ENCODE peak calls at places on chromosomes 11 and 22, in six cellular contexts. H is BE2C, E is Peyer's patch, O is A549, B is body of pancreas, N is heart right ventricle. F is an unnamed sample.

GRCh38 chr11:130389315-130389935 is 39.0 kb downstream of the ADAMTS8 start:
- DNase-seq in H (no peak), E (peak; percentile 76), O (no peak), B (no peak), N (peak; percentile 49), F (no peak)

GRCh38 chr11:96187779-96188624 is 155.0 kb downstream of the MAML2 start:
- DNase-seq in H (no peak), E (no peak), O (no peak), B (no peak), N (peak; percentile 26), F (peak; percentile 91)

GRCh38 chr11:70496591-70497535 is 98.5 kb downstream of the CTTN start:
- DNase-seq in H (peak; percentile 2), E (peak; percentile 12), O (no peak), B (no peak), N (no peak), F (no peak)

GRCh38 chr11:44952082-44952481 is 1.4 kb upstream of the TP53I11 start:
- DNase-seq in H (no peak), E (peak; percentile 69), O (no peak), B (no peak), N (no peak), F (no peak)

GRCh38 chr11:37657645-37658044 is 1059.6 kb upstream of the RAG2 start:
- DNase-seq in H (no peak), E (no peak), O (no peak), B (no peak), N (no peak), F (peak; percentile 2)

GRCh38 chr11:57651408-57651807 is 1.7 kb upstream of the YPEL4 start:
- DNase-seq in H (no peak), E (no peak), O (no peak), B (no peak), N (no peak), F (no peak)

GRCh38 chr11:68542617-68543016 is 82.1 kb downstream of the PPP6R3 start:
- DNase-seq in H (no peak), E (no peak), O (no peak), B (no peak), N (no peak), F (peak; percentile 96)

GRCh38 chr11:4125141-4125540 is 30.5 kb downstream of the RRM1 start:
- DNase-seq in H (no peak), E (no peak), O (no peak), B (no peak), N (no peak), F (peak; percentile 5)

GRCh38 chr11:34909435-34909834 is 6.7 kb downstream of the APIP start:
- DNase-seq in H (no peak), E (no peak), O (no peak), B (no peak), N (no peak), F (no peak)

GRCh38 chr11:33742249-33742851 is 6.1 kb upstream of the CD59 start:
- DNase-seq in H (no peak), E (no peak), O (no peak), B (no peak), N (no peak), F (peak; percentile 55)

GRCh38 chr11:88886796-88887195 is 179.0 kb downstream of the GRM5 start:
- DNase-seq in H (peak; percentile 44), E (no peak), O (peak; percentile 6), B (no peak), N (no peak), F (peak; percentile 68)

GRCh38 chr11:98036810-98037209 is 983.9 kb upstream of the CNTN5 start:
- DNase-seq in H (no peak), E (no peak), O (no peak), B (no peak), N (no peak), F (no peak)

GRCh38 chr11:104151404-104152204 is 12.3 kb downstream of the PDGFD start:
- DNase-seq in H (no peak), E (no peak), O (no peak), B (no peak), N (no peak), F (peak; percentile 39)

GRCh38 chr11:80816966-80817365 is 1376.1 kb upstream of the TENM4 start:
- DNase-seq in H (no peak), E (no peak), O (no peak), B (no peak), N (no peak), F (no peak)

GRCh38 chr11:121418625-121419114 is 33.4 kb upstream of the SORL1 start:
- DNase-seq in H (no peak), E (no peak), O (no peak), B (peak; percentile 67), N (peak; percentile 52), F (no peak)

GRCh38 chr11:116420770-116421528 is 351.8 kb downstream of the BUD13 start:
- DNase-seq in H (peak; percentile 40), E (peak; percentile 75), O (no peak), B (no peak), N (no peak), F (peak; percentile 11)

GRCh38 chr11:75240381-75241035 is at the start of gene TPBGL:
- DNase-seq in H (peak; percentile 64), E (no peak), O (no peak), B (no peak), N (no peak), F (no peak)

GRCh38 chr11:28447226-28447625 is 339.0 kb downstream of the METTL15 start:
- DNase-seq in H (no peak), E (no peak), O (no peak), B (no peak), N (no peak), F (peak; percentile 35)

GRCh38 chr11:124070906-124071621 is 29.9 kb upstream of the OR10G7 start:
- DNase-seq in H (peak; percentile 60), E (peak; percentile 76), O (peak; percentile 10), B (peak; percentile 66), N (peak; percentile 59), F (peak; percentile 79)

GRCh38 chr11:124068711-124069110 is 27.6 kb upstream of the OR10G7 start:
- DNase-seq in H (no peak), E (no peak), O (no peak), B (no peak), N (no peak), F (no peak)

GRCh38 chr11:124069429-124070401 is 28.6 kb upstream of the OR10G7 start:
- DNase-seq in H (peak; percentile 76), E (peak; percentile 63), O (no peak), B (peak; percentile 50), N (no peak), F (peak; percentile 62)

GRCh38 chr11:124072147-124072546 is 31.0 kb upstream of the OR10G7 start:
- DNase-seq in H (no peak), E (no peak), O (no peak), B (no peak), N (no peak), F (no peak)

GRCh38 chr11:124071622-124071948 is 30.5 kb upstream of the OR10G7 start:
- DNase-seq in H (no peak), E (no peak), O (no peak), B (no peak), N (no peak), F (no peak)
- TF ChIP-seq CTCF in H (no peak), E (no peak), O (no peak), B (no peak), N (no peak), F (no peak)

GRCh38 chr11:118908264-118908663 is 17.5 kb downstream of the BCL9L start:
- DNase-seq in H (no peak), E (no peak), O (no peak), B (no peak), N (no peak), F (no peak)

GRCh38 chr11:118910309-118911112 is 15.2 kb downstream of the BCL9L start:
- DNase-seq in H (no peak), E (peak; percentile 73), O (no peak), B (peak; percentile 77), N (peak; percentile 63), F (peak; percentile 86)

GRCh38 chr11:118909619-118910308 is 16.0 kb downstream of the BCL9L start:
- DNase-seq in H (no peak), E (no peak), O (no peak), B (no peak), N (no peak), F (no peak)

GRCh38 chr11:118907749-118908106 is 18.0 kb downstream of the BCL9L start:
- DNase-seq in H (peak; percentile 73), E (no peak), O (no peak), B (no peak), N (no peak), F (peak; percentile 51)

DNA sequence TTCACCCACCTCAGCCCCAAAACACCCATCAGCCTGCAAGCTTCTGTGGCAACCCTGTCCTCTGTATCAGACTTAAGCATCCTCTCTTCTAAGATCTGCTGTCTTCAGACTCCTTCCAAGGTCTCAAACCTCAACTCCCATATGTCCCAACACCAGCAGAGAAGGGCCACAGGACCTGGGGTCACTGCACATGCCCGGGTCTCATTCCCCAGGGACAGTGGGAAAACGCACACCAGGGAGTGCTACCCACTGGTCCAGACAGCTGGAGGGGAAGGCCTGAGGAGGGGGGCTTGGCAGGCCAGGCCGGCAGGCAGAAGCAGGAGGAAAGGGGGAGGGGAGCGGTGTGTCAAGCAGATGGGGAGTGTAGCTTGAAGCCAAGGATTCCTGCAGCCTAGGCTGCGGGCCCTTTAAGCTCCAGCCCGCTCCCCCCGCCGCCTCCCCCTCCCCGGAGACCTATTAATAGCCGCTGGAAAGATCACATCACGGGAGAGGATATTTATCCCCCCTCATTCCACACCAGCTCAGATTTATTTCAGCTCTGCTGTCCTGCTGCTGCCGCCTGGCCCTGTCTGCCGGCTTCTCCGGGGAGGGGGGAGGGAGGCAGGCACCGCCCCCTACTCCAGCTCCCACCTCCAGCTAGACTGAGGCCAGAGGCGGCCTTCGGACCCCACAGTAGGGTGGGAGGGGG is 16.7 kb downstream of the BCL9L start:
- DNase-seq in H (peak; percentile 96), E (no peak), O (no peak), B (peak; percentile 77), N (peak; percentile 91), F (peak; percentile 88)
- H3K4me3 ChIP-seq in H (peak overlapping the region; percentile 32), E (peak overlapping the region; percentile 15), O (peak overlapping the region; percentile 52), B (no peak overlapping the region), N (peak overlapping the region; percentile 39), F (peak overlapping the region; percentile 37)

GRCh38 chr22:29315286-29316195 is at the start of gene RASL10A:
- DNase-seq in H (no peak), E (no peak), O (no peak), B (no peak), N (no peak), F (no peak)

GRCh38 chr22:29319072-29319471 is 3.6 kb upstream of the RASL10A start:
- DNase-seq in H (no peak), E (no peak), O (no peak), B (no peak), N (no peak), F (no peak)

GRCh38 chr22:29316429-29316828 is 932 bp upstream of the RASL10A start:
- DNase-seq in H (no peak), E (no peak), O (no peak), B (no peak), N (no peak), F (no peak)

GRCh38 chr22:29325356-29325755 is 9.9 kb upstream of the RASL10A start:
- DNase-seq in H (no peak), E (no peak), O (no peak), B (no peak), N (no peak), F (no peak)

DNA sequence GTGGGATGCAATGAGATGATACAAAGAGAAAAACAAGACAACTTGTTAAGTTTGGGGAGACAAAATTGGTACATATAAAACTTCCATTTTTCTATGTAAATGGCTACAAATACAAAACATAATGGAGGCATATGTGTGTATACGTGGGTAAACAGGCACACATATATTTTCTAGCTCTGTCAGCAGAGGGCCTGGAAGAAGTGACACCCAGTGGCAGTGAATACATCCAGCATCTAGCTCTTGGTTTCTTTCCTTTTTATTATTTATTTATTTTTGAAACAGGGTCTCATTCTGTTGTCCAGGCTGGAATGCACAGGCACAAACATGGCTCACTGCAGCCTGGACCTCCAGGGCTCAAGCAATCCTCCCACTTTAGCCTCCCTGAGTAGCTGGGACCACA is 5.0 kb upstream of the RASL10A start:
- DNase-seq in H (no peak), E (no peak), O (no peak), B (no peak), N (no peak), F (no peak)
- TF ChIP-seq CTCF in H (peak; percentile 48), E (no peak), O (peak; percentile 13), B (no peak), N (no peak), F (no peak)

GRCh38 chr22:29469755-29470154 is 10.3 kb upstream of the NEFH start:
- DNase-seq in H (no peak), E (no peak), O (no peak), B (no peak), N (no peak), F (no peak)
- H3K4me3 ChIP-seq in H (no peak overlapping the region), E (no peak overlapping the region), O (peak overlapping the region; percentile 51), B (no peak overlapping the region), N (no peak overlapping the region), F (no peak overlapping the region)